ENCODE peak calls at places on chromosome 12, in five cellular contexts. One of them, this sample, is unnamed.

GRCh38 chr12:132179431-132180362 is 35.4 kb downstream of the NOC4L start:
- DNase-seq in RPMI8226: no peak
- DNase-seq in frontal cortex: no peak
- DNase-seq in fibroblast of the conjunctiva: no peak
- DNase-seq in naive B cell: no peak
- DNase-seq in this sample: no peak

GRCh38 chr12:121224591-121224990 is 14.7 kb downstream of the P2RX4 start:
- DNase-seq in RPMI8226: no peak
- DNase-seq in frontal cortex: no peak
- DNase-seq in fibroblast of the conjunctiva: no peak
- DNase-seq in naive B cell: no peak
- DNase-seq in this sample: no peak

GRCh38 chr12:43480591-43480990 is 71.4 kb downstream of the ADAMTS20 start:
- DNase-seq in RPMI8226: no peak
- DNase-seq in frontal cortex: no peak
- DNase-seq in fibroblast of the conjunctiva: no peak
- DNase-seq in naive B cell: no peak
- DNase-seq in this sample: no peak

GRCh38 chr12:52139147-52139546 is 52.7 kb downstream of the KRT80 start:
- DNase-seq in RPMI8226: no peak
- DNase-seq in frontal cortex: no peak
- DNase-seq in fibroblast of the conjunctiva: no peak
- DNase-seq in naive B cell: no peak
- DNase-seq in this sample: no peak

GRCh38 chr12:58841058-58841798 is 79.1 kb downstream of the LRIG3 start:
- DNase-seq in RPMI8226: peak; percentile 47
- DNase-seq in frontal cortex: no peak
- DNase-seq in fibroblast of the conjunctiva: no peak
- DNase-seq in naive B cell: no peak
- DNase-seq in this sample: no peak

GRCh38 chr12:25682421-25682820 is 129.3 kb upstream of the LMNTD1 start:
- DNase-seq in RPMI8226: no peak
- DNase-seq in frontal cortex: no peak
- DNase-seq in fibroblast of the conjunctiva: no peak
- DNase-seq in naive B cell: no peak
- DNase-seq in this sample: no peak

GRCh38 chr12:71442567-71442931 is 3.0 kb downstream of the LGR5 start:
- DNase-seq in RPMI8226: no peak
- DNase-seq in frontal cortex: no peak
- DNase-seq in fibroblast of the conjunctiva: no peak
- DNase-seq in naive B cell: no peak
- DNase-seq in this sample: no peak

GRCh38 chr12:89156324-89156723 is 196.0 kb downstream of the DUSP6 start:
- DNase-seq in RPMI8226: no peak
- DNase-seq in frontal cortex: no peak
- DNase-seq in fibroblast of the conjunctiva: no peak
- DNase-seq in naive B cell: no peak
- DNase-seq in this sample: no peak

GRCh38 chr12:55741978-55742377 is 944 bp upstream of the GDF11 start:
- DNase-seq in RPMI8226: no peak
- DNase-seq in frontal cortex: no peak
- DNase-seq in fibroblast of the conjunctiva: no peak
- DNase-seq in naive B cell: no peak
- DNase-seq in this sample: no peak

GRCh38 chr12:2860170-2860569 is 3.3 kb upstream of the TEX52 start:
- DNase-seq in RPMI8226: no peak
- DNase-seq in frontal cortex: no peak
- DNase-seq in fibroblast of the conjunctiva: no peak
- DNase-seq in naive B cell: no peak
- DNase-seq in this sample: no peak

GRCh38 chr12:108381793-108382436 is 42.8 kb upstream of the CMKLR1 start:
- DNase-seq in RPMI8226: peak; percentile 20
- DNase-seq in frontal cortex: no peak
- DNase-seq in fibroblast of the conjunctiva: no peak
- DNase-seq in naive B cell: no peak
- DNase-seq in this sample: no peak

GRCh38 chr12:45946435-45946834 is 43.9 kb downstream of the SCAF11 start:
- DNase-seq in RPMI8226: no peak
- DNase-seq in frontal cortex: no peak
- DNase-seq in fibroblast of the conjunctiva: no peak
- DNase-seq in naive B cell: no peak
- DNase-seq in this sample: no peak

GRCh38 chr12:851913-852312 is 97.6 kb downstream of the RAD52 start:
- DNase-seq in RPMI8226: no peak
- DNase-seq in frontal cortex: no peak
- DNase-seq in fibroblast of the conjunctiva: peak; percentile 67
- DNase-seq in naive B cell: no peak
- DNase-seq in this sample: no peak

GRCh38 chr12:102960766-102961487 is 3.5 kb downstream of the ASCL1 start:
- DNase-seq in RPMI8226: no peak
- DNase-seq in frontal cortex: no peak
- DNase-seq in fibroblast of the conjunctiva: no peak
- DNase-seq in naive B cell: no peak
- DNase-seq in this sample: peak; percentile 36

GRCh38 chr12:112682586-112682985 is 109.0 kb upstream of the RPH3A start:
- DNase-seq in RPMI8226: no peak
- DNase-seq in frontal cortex: no peak
- DNase-seq in fibroblast of the conjunctiva: no peak
- DNase-seq in naive B cell: no peak
- DNase-seq in this sample: no peak

GRCh38 chr12:78863482-78864427 is 819 bp upstream of the SYT1 start:
- DNase-seq in RPMI8226: peak; percentile 34
- DNase-seq in frontal cortex: peak; percentile 31
- DNase-seq in fibroblast of the conjunctiva: peak; percentile 12
- DNase-seq in naive B cell: no peak
- DNase-seq in this sample: no peak

GRCh38 chr12:98213556-98213955 is 301.8 kb upstream of the TMPO start:
- DNase-seq in RPMI8226: no peak
- DNase-seq in frontal cortex: no peak
- DNase-seq in fibroblast of the conjunctiva: no peak
- DNase-seq in naive B cell: no peak
- DNase-seq in this sample: no peak

GRCh38 chr12:49828143-49829091 is at the start of gene NCKAP5L:
- DNase-seq in RPMI8226: peak; percentile 95
- DNase-seq in frontal cortex: peak; percentile 98
- DNase-seq in fibroblast of the conjunctiva: peak; percentile 94
- DNase-seq in naive B cell: peak; percentile 91
- DNase-seq in this sample: peak; percentile 88